ENCODE peak calls at places on chromosomes 16 and 17, in ten cellular contexts. One of them, this sample, is unnamed.

GRCh38 chr17:38421224-38421841 is 6.9 kb upstream of the ARHGAP23 start:
- DNase-seq in AG04450: peak; percentile 44
- DNase-seq in Peyer's patch: no peak
- DNase-seq in CD8-positive, alpha-beta memory T cell: no peak
- DNase-seq in heart left ventricle: no peak
- DNase-seq in CD4-positive, CD25-positive, alpha-beta regulatory T cell: no peak
- DNase-seq in heart right ventricle: no peak
- DNase-seq in fibroblast of lung: peak; percentile 40
- DNase-seq in uterus: peak; percentile 50
- DNase-seq in GM23338: no peak
- DNase-seq in this sample: no peak

GRCh38 chr17:83186226-83186625 is 106.8 kb downstream of the METRNL start:
- DNase-seq in AG04450: no peak
- DNase-seq in Peyer's patch: peak; percentile 42
- DNase-seq in CD8-positive, alpha-beta memory T cell: no peak
- DNase-seq in heart left ventricle: no peak
- DNase-seq in CD4-positive, CD25-positive, alpha-beta regulatory T cell: no peak
- DNase-seq in heart right ventricle: no peak
- DNase-seq in fibroblast of lung: no peak
- DNase-seq in uterus: no peak
- DNase-seq in GM23338: no peak
- DNase-seq in this sample: no peak

GRCh38 chr17:46264456-46265198 is 30.3 kb upstream of the LRRC37A start:
- DNase-seq in AG04450: peak; percentile 66
- DNase-seq in Peyer's patch: no peak
- DNase-seq in CD8-positive, alpha-beta memory T cell: peak; percentile 71
- DNase-seq in heart left ventricle: no peak
- DNase-seq in CD4-positive, CD25-positive, alpha-beta regulatory T cell: peak; percentile 12
- DNase-seq in heart right ventricle: no peak
- DNase-seq in fibroblast of lung: peak; percentile 74
- DNase-seq in uterus: no peak
- DNase-seq in GM23338: peak; percentile 65
- DNase-seq in this sample: no peak

GRCh38 chr17:54180919-54181318 is 358.2 kb downstream of the KIF2B start:
- DNase-seq in AG04450: no peak
- DNase-seq in Peyer's patch: no peak
- DNase-seq in CD8-positive, alpha-beta memory T cell: no peak
- DNase-seq in heart left ventricle: no peak
- DNase-seq in CD4-positive, CD25-positive, alpha-beta regulatory T cell: no peak
- DNase-seq in heart right ventricle: no peak
- DNase-seq in fibroblast of lung: no peak
- DNase-seq in uterus: no peak
- DNase-seq in GM23338: no peak
- DNase-seq in this sample: no peak

GRCh38 chr17:48195910-48196309 is 88.3 kb downstream of the SNX11 start:
- DNase-seq in AG04450: no peak
- DNase-seq in Peyer's patch: no peak
- DNase-seq in CD8-positive, alpha-beta memory T cell: no peak
- DNase-seq in heart left ventricle: no peak
- DNase-seq in CD4-positive, CD25-positive, alpha-beta regulatory T cell: no peak
- DNase-seq in heart right ventricle: no peak
- DNase-seq in fibroblast of lung: no peak
- DNase-seq in uterus: no peak
- DNase-seq in GM23338: no peak
- DNase-seq in this sample: no peak

GRCh38 chr16:71230122-71230845 is at the start of gene HYDIN:
- DNase-seq in AG04450: no peak
- DNase-seq in Peyer's patch: peak; percentile 50
- DNase-seq in CD8-positive, alpha-beta memory T cell: no peak
- DNase-seq in heart left ventricle: peak; percentile 28
- DNase-seq in CD4-positive, CD25-positive, alpha-beta regulatory T cell: peak; percentile 9
- DNase-seq in heart right ventricle: no peak
- DNase-seq in fibroblast of lung: peak; percentile 37
- DNase-seq in uterus: no peak
- DNase-seq in GM23338: peak; percentile 99
- DNase-seq in this sample: peak; percentile 51

GRCh38 chr16:20814761-20815160 is 8.4 kb downstream of the REXO5 start:
- DNase-seq in AG04450: no peak
- DNase-seq in Peyer's patch: no peak
- DNase-seq in CD8-positive, alpha-beta memory T cell: no peak
- DNase-seq in heart left ventricle: no peak
- DNase-seq in CD4-positive, CD25-positive, alpha-beta regulatory T cell: peak; percentile 18
- DNase-seq in heart right ventricle: no peak
- DNase-seq in fibroblast of lung: no peak
- DNase-seq in uterus: no peak
- DNase-seq in GM23338: no peak
- DNase-seq in this sample: no peak

GRCh38 chr17:48472485-48473281 is 42.7 kb upstream of the SKAP1 start:
- DNase-seq in AG04450: peak; percentile 52
- DNase-seq in Peyer's patch: no peak
- DNase-seq in CD8-positive, alpha-beta memory T cell: no peak
- DNase-seq in heart left ventricle: no peak
- DNase-seq in CD4-positive, CD25-positive, alpha-beta regulatory T cell: no peak
- DNase-seq in heart right ventricle: no peak
- DNase-seq in fibroblast of lung: no peak
- DNase-seq in uterus: no peak
- DNase-seq in GM23338: peak; percentile 51
- DNase-seq in this sample: no peak

GRCh38 chr16:28505489-28506137 is 1.0 kb downstream of the IL27 start:
- DNase-seq in AG04450: no peak
- DNase-seq in Peyer's patch: no peak
- DNase-seq in CD8-positive, alpha-beta memory T cell: no peak
- DNase-seq in heart left ventricle: no peak
- DNase-seq in CD4-positive, CD25-positive, alpha-beta regulatory T cell: no peak
- DNase-seq in heart right ventricle: no peak
- DNase-seq in fibroblast of lung: no peak
- DNase-seq in uterus: no peak
- DNase-seq in GM23338: no peak
- DNase-seq in this sample: no peak

GRCh38 chr16:28501258-28502232 is 5.1 kb downstream of the IL27 start:
- DNase-seq in AG04450: no peak
- DNase-seq in Peyer's patch: no peak
- DNase-seq in CD8-positive, alpha-beta memory T cell: no peak
- DNase-seq in heart left ventricle: no peak
- DNase-seq in CD4-positive, CD25-positive, alpha-beta regulatory T cell: no peak
- DNase-seq in heart right ventricle: no peak
- DNase-seq in fibroblast of lung: no peak
- DNase-seq in uterus: no peak
- DNase-seq in GM23338: no peak
- DNase-seq in this sample: no peak

GRCh38 chr16:28504707-28505404 is 1.8 kb downstream of the IL27 start:
- DNase-seq in AG04450: no peak
- DNase-seq in Peyer's patch: no peak
- DNase-seq in CD8-positive, alpha-beta memory T cell: no peak
- DNase-seq in heart left ventricle: no peak
- DNase-seq in CD4-positive, CD25-positive, alpha-beta regulatory T cell: no peak
- DNase-seq in heart right ventricle: no peak
- DNase-seq in fibroblast of lung: no peak
- DNase-seq in uterus: no peak
- DNase-seq in GM23338: no peak
- DNase-seq in this sample: no peak

GRCh38 chr16:28502290-28502689 is 4.3 kb downstream of the IL27 start:
- DNase-seq in AG04450: no peak
- DNase-seq in Peyer's patch: no peak
- DNase-seq in CD8-positive, alpha-beta memory T cell: no peak
- DNase-seq in heart left ventricle: no peak
- DNase-seq in CD4-positive, CD25-positive, alpha-beta regulatory T cell: no peak
- DNase-seq in heart right ventricle: no peak
- DNase-seq in fibroblast of lung: no peak
- DNase-seq in uterus: no peak
- DNase-seq in GM23338: no peak
- DNase-seq in this sample: no peak

DNA sequence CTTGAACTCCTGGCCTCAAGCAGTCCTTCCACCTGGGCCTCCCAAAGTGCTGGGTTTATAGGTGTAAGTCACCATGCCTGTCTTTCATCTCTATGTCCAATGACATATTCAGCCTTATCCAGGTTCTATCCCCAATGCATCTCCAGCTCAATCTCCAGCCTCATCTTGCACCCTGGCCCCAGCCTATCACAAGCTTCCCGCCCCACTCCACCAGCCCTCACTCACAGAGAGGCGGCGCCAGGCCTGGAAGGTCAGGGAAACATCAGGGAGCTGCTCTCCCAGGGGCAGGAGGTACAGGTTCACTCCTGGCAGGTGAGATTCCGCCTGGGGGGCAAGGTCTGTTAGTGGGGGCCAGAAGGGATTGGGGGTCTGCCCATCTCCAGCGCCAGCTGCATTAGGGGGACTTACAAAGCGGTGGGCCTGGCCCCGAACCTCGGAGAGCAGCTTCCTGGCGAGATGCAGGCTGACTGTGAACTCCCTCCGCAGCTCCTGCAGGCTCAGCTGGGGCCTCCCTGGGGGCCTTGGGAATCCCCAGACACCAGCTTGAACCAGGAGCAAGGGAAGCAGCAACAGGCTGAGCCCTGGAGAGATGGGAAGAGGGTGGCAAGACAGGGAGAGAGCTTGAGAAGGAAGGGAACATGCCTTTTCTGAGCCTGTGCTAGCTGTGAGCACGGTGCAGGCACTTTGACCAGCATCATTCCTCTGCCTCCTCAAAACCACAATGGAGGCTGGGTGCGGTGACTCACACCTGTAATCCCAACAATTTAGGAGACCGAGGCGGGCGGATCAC is 3.0 kb downstream of the IL27 start:
- DNase-seq in AG04450: no peak
- DNase-seq in Peyer's patch: no peak
- DNase-seq in CD8-positive, alpha-beta memory T cell: no peak
- DNase-seq in heart left ventricle: no peak
- DNase-seq in CD4-positive, CD25-positive, alpha-beta regulatory T cell: no peak
- DNase-seq in heart right ventricle: no peak
- DNase-seq in fibroblast of lung: no peak
- DNase-seq in uterus: no peak
- DNase-seq in GM23338: no peak
- DNase-seq in this sample: no peak
- H3K27ac ChIP-seq in AG04450: no peak overlapping the region
- H3K27ac ChIP-seq in Peyer's patch: no peak overlapping the region
- H3K27ac ChIP-seq in CD8-positive, alpha-beta memory T cell: no peak overlapping the region
- H3K27ac ChIP-seq in heart left ventricle: no peak overlapping the region
- H3K27ac ChIP-seq in CD4-positive, CD25-positive, alpha-beta regulatory T cell: no peak overlapping the region
- H3K27ac ChIP-seq in heart right ventricle: no peak overlapping the region
- H3K27ac ChIP-seq in fibroblast of lung: no peak overlapping the region
- H3K27ac ChIP-seq in uterus: no peak overlapping the region
- H3K27ac ChIP-seq in GM23338: no peak overlapping the region
- H3K27ac ChIP-seq in this sample: no peak overlapping the region

GRCh38 chr17:77130521-77130920 is 10.2 kb upstream of the SEC14L1 start:
- DNase-seq in AG04450: no peak
- DNase-seq in Peyer's patch: no peak
- DNase-seq in CD8-positive, alpha-beta memory T cell: no peak
- DNase-seq in heart left ventricle: no peak
- DNase-seq in CD4-positive, CD25-positive, alpha-beta regulatory T cell: no peak
- DNase-seq in heart right ventricle: no peak
- DNase-seq in fibroblast of lung: no peak
- DNase-seq in uterus: no peak
- DNase-seq in GM23338: no peak
- DNase-seq in this sample: no peak
- H3K27ac ChIP-seq in AG04450: no peak overlapping the region
- H3K27ac ChIP-seq in Peyer's patch: no peak overlapping the region
- H3K27ac ChIP-seq in CD8-positive, alpha-beta memory T cell: no peak overlapping the region
- H3K27ac ChIP-seq in heart left ventricle: peak overlapping the region; percentile 96
- H3K27ac ChIP-seq in CD4-positive, CD25-positive, alpha-beta regulatory T cell: no peak overlapping the region
- H3K27ac ChIP-seq in heart right ventricle: peak overlapping the region; percentile 85
- H3K27ac ChIP-seq in fibroblast of lung: no peak overlapping the region
- H3K27ac ChIP-seq in uterus: no peak overlapping the region
- H3K27ac ChIP-seq in GM23338: no peak overlapping the region
- H3K27ac ChIP-seq in this sample: no peak overlapping the region

GRCh38 chr17:6106212-6106611 is 36.0 kb downstream of the WSCD1 start:
- DNase-seq in AG04450: no peak
- DNase-seq in Peyer's patch: no peak
- DNase-seq in CD8-positive, alpha-beta memory T cell: no peak
- DNase-seq in heart left ventricle: no peak
- DNase-seq in CD4-positive, CD25-positive, alpha-beta regulatory T cell: no peak
- DNase-seq in heart right ventricle: no peak
- DNase-seq in fibroblast of lung: no peak
- DNase-seq in uterus: no peak
- DNase-seq in GM23338: no peak
- DNase-seq in this sample: no peak

GRCh38 chr17:6109541-6109940 is 39.4 kb downstream of the WSCD1 start:
- DNase-seq in AG04450: no peak
- DNase-seq in Peyer's patch: no peak
- DNase-seq in CD8-positive, alpha-beta memory T cell: no peak
- DNase-seq in heart left ventricle: no peak
- DNase-seq in CD4-positive, CD25-positive, alpha-beta regulatory T cell: no peak
- DNase-seq in heart right ventricle: no peak
- DNase-seq in fibroblast of lung: no peak
- DNase-seq in uterus: no peak
- DNase-seq in GM23338: no peak
- DNase-seq in this sample: no peak

GRCh38 chr17:6108987-6109386 is 38.8 kb downstream of the WSCD1 start:
- DNase-seq in AG04450: no peak
- DNase-seq in Peyer's patch: no peak
- DNase-seq in CD8-positive, alpha-beta memory T cell: no peak
- DNase-seq in heart left ventricle: no peak
- DNase-seq in CD4-positive, CD25-positive, alpha-beta regulatory T cell: no peak
- DNase-seq in heart right ventricle: no peak
- DNase-seq in fibroblast of lung: no peak
- DNase-seq in uterus: no peak
- DNase-seq in GM23338: no peak
- DNase-seq in this sample: no peak

GRCh38 chr17:6108382-6108781 is 38.2 kb downstream of the WSCD1 start:
- DNase-seq in AG04450: no peak
- DNase-seq in Peyer's patch: peak; percentile 68
- DNase-seq in CD8-positive, alpha-beta memory T cell: no peak
- DNase-seq in heart left ventricle: no peak
- DNase-seq in CD4-positive, CD25-positive, alpha-beta regulatory T cell: no peak
- DNase-seq in heart right ventricle: no peak
- DNase-seq in fibroblast of lung: no peak
- DNase-seq in uterus: no peak
- DNase-seq in GM23338: no peak
- DNase-seq in this sample: no peak

GRCh38 chr17:6107791-6108190 is 37.6 kb downstream of the WSCD1 start:
- DNase-seq in AG04450: no peak
- DNase-seq in Peyer's patch: peak; percentile 22
- DNase-seq in CD8-positive, alpha-beta memory T cell: no peak
- DNase-seq in heart left ventricle: no peak
- DNase-seq in CD4-positive, CD25-positive, alpha-beta regulatory T cell: no peak
- DNase-seq in heart right ventricle: no peak
- DNase-seq in fibroblast of lung: no peak
- DNase-seq in uterus: no peak
- DNase-seq in GM23338: no peak
- DNase-seq in this sample: no peak
- H3K27ac ChIP-seq in AG04450: no peak overlapping the region
- H3K27ac ChIP-seq in Peyer's patch: no peak overlapping the region
- H3K27ac ChIP-seq in CD8-positive, alpha-beta memory T cell: no peak overlapping the region
- H3K27ac ChIP-seq in heart left ventricle: no peak overlapping the region
- H3K27ac ChIP-seq in CD4-positive, CD25-positive, alpha-beta regulatory T cell: no peak overlapping the region
- H3K27ac ChIP-seq in heart right ventricle: no peak overlapping the region
- H3K27ac ChIP-seq in fibroblast of lung: no peak overlapping the region
- H3K27ac ChIP-seq in uterus: no peak overlapping the region
- H3K27ac ChIP-seq in GM23338: no peak overlapping the region
- H3K27ac ChIP-seq in this sample: no peak overlapping the region

DNA sequence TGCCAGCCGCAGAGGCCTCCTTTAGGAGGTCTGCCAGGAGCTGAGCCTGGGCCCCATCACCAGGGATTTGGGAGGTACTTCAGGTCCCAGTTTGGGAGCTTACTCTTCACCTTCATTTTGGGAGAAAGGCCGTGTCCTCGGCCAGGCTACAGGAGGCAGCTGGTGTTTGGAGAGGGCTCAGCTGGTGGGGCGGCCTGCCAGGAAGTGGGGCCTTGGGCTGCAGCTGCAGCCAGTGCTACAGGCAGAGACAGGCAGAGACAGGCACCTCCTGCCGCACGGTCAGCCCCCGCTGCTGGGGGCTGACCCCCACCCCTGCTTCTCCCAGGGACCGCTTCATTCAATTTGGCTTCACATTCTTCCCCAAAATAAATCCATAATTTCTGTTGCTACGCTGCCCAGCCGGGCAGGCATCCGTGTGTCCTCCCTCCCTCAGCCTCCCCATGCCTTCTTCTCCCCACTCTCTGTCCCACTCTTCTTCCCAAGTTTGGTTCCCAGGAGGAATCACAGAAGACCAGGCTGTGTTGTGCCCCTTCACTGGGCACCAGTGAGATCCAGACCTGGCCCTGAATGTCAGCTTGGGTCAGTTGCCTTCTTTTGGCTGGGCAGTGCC is 6.1 kb downstream of the TMEM235 start:
- DNase-seq in AG04450: no peak
- DNase-seq in Peyer's patch: no peak
- DNase-seq in CD8-positive, alpha-beta memory T cell: no peak
- DNase-seq in heart left ventricle: no peak
- DNase-seq in CD4-positive, CD25-positive, alpha-beta regulatory T cell: no peak
- DNase-seq in heart right ventricle: no peak
- DNase-seq in fibroblast of lung: peak; percentile 26
- DNase-seq in uterus: no peak
- DNase-seq in GM23338: no peak
- DNase-seq in this sample: peak; percentile 81
- H3K27ac ChIP-seq in AG04450: no peak overlapping the region
- H3K27ac ChIP-seq in Peyer's patch: no peak overlapping the region
- H3K27ac ChIP-seq in CD8-positive, alpha-beta memory T cell: no peak overlapping the region
- H3K27ac ChIP-seq in heart left ventricle: no peak overlapping the region
- H3K27ac ChIP-seq in CD4-positive, CD25-positive, alpha-beta regulatory T cell: no peak overlapping the region
- H3K27ac ChIP-seq in heart right ventricle: no peak overlapping the region
- H3K27ac ChIP-seq in fibroblast of lung: no peak overlapping the region
- H3K27ac ChIP-seq in uterus: no peak overlapping the region
- H3K27ac ChIP-seq in GM23338: no peak overlapping the region
- H3K27ac ChIP-seq in this sample: peak overlapping the region; percentile 100